ENCODE peak calls at places on chromosomes 3 and 15, in eight cellular contexts. E is stimulated activated CD4-positive, alpha-beta T cell treated with anti-CD3 and anti-CD28 coated beads, Interleukin-15, amount 100 ng/mL, for 1 hour; C is mucosa of gallbladder; J is AG08396; V is kidney tubule cell; H is fibroblast of mammary gland; O is K562; I is LoVo. G is an unnamed sample.

GRCh38 chr15:70777156-70777926 is 14.0 kb upstream of the UACA start:
- DNase-seq in E (no peak), C (no peak), J (no peak), V (peak), H (peak), O (no peak), I (no peak), G (no peak)

GRCh38 chr15:79185199-79185598 is 94.6 kb upstream of the RASGRF1 start:
- DNase-seq in E (no peak), C (no peak), J (no peak), V (no peak), H (no peak), O (peak), I (no peak), G (peak)

GRCh38 chr3:103644450-103644849 is 1209.6 kb downstream of the ZPLD1 start:
- DNase-seq in E (no peak), C (no peak), J (no peak), V (no peak), H (no peak), O (no peak), I (no peak), G (no peak)

GRCh38 chr3:198106265-198106664 is 146.2 kb downstream of the LMLN start:
- DNase-seq in E (no peak), C (no peak), J (no peak), V (no peak), H (no peak), O (no peak), I (no peak), G (no peak)

GRCh38 chr3:149555941-149556340 is 81.4 kb downstream of the TM4SF4 start:
- DNase-seq in E (no peak), C (no peak), J (no peak), V (no peak), H (peak), O (no peak), I (no peak), G (no peak)

GRCh38 chr3:126100688-126101301 is 16.9 kb upstream of the SLC41A3 start:
- DNase-seq in E (no peak), C (no peak), J (peak), V (peak), H (peak), O (no peak), I (no peak), G (no peak)

GRCh38 chr3:46405301-46406079 is 1.4 kb downstream of the CCR5AS start:
- DNase-seq in E (no peak), C (peak), J (no peak), V (peak), H (no peak), O (peak), I (peak), G (no peak)

GRCh38 chr15:93035953-93036810 is 52.8 kb downstream of the RGMA start:
- DNase-seq in E (peak), C (no peak), J (peak), V (peak), H (peak), O (peak), I (peak), G (peak)

GRCh38 chr3:52857870-52858269 is 23.1 kb upstream of the MUSTN1 start:
- DNase-seq in E (no peak), C (no peak), J (no peak), V (no peak), H (no peak), O (no peak), I (no peak), G (no peak)

GRCh38 chr3:170520996-170521395 is 64.9 kb downstream of the SLC7A14 start:
- DNase-seq in E (no peak), C (no peak), J (no peak), V (no peak), H (peak), O (peak), I (no peak), G (peak)

GRCh38 chr3:97821810-97822775 is at the start of gene CRYBG3:
- DNase-seq in E (peak), C (peak), J (peak), V (peak), H (peak), O (peak), I (peak), G (peak)

GRCh38 chr3:127734754-127735473 is 62.2 kb downstream of the ABTB1 start:
- DNase-seq in E (no peak), C (peak), J (peak), V (peak), H (peak), O (no peak), I (peak), G (no peak)

GRCh38 chr3:179750720-179751328 is 98.0 kb downstream of the USP13 start:
- DNase-seq in E (no peak), C (no peak), J (peak), V (peak), H (peak), O (no peak), I (peak), G (peak)

GRCh38 chr15:60255390-60255789 is 142.4 kb downstream of the ANXA2 start:
- DNase-seq in E (no peak), C (peak), J (no peak), V (peak), H (peak), O (no peak), I (peak), G (peak)

GRCh38 chr15:80929225-80929624 is 60.4 kb downstream of the MESD start:
- DNase-seq in E (no peak), C (no peak), J (peak), V (peak), H (peak), O (no peak), I (no peak), G (no peak)

GRCh38 chr3:5295191-5295690 is 107.7 kb downstream of the EDEM1 start:
- DNase-seq in E (no peak), C (no peak), J (no peak), V (peak), H (no peak), O (no peak), I (no peak), G (no peak)

GRCh38 chr15:74955017-74955416 is 1.6 kb downstream of the RPP25 start:
- DNase-seq in E (no peak), C (no peak), J (no peak), V (no peak), H (no peak), O (no peak), I (no peak), G (no peak)

GRCh38 chr3:32176989-32177701 is 61.3 kb upstream of the CMTM8 start:
- DNase-seq in E (no peak), C (peak), J (peak), V (peak), H (peak), O (peak), I (peak), G (peak)

GRCh38 chr3:23474580-23475357 is 271.6 kb downstream of the UBE2E2 start:
- DNase-seq in E (no peak), C (no peak), J (no peak), V (no peak), H (no peak), O (no peak), I (no peak), G (no peak)

GRCh38 chr3:41369838-41370237 is 170.5 kb downstream of the CTNNB1 start:
- DNase-seq in E (no peak), C (no peak), J (no peak), V (no peak), H (no peak), O (no peak), I (no peak), G (no peak)

GRCh38 chr15:56749982-56750381 is 16.7 kb upstream of the ZNF280D start:
- DNase-seq in E (no peak), C (no peak), J (no peak), V (no peak), H (peak), O (no peak), I (no peak), G (no peak)

GRCh38 chr3:63051920-63052319 is 176.7 kb upstream of the CADPS start:
- DNase-seq in E (no peak), C (no peak), J (peak), V (peak), H (peak), O (no peak), I (no peak), G (no peak)

GRCh38 chr15:51307811-51308210 is 30.6 kb downstream of the CYP19A1 start:
- DNase-seq in E (no peak), C (no peak), J (no peak), V (no peak), H (peak), O (no peak), I (no peak), G (no peak)

GRCh38 chr3:120661106-120661962 is 20.7 kb downstream of the HGD start:
- DNase-seq in E (no peak), C (no peak), J (no peak), V (no peak), H (no peak), O (no peak), I (no peak), G (no peak)

GRCh38 chr3:53032609-53033008 is 13.3 kb downstream of the SFMBT1 start:
- DNase-seq in E (no peak), C (no peak), J (no peak), V (no peak), H (no peak), O (no peak), I (no peak), G (no peak)

GRCh38 chr15:65069179-65069578 is 1.4 kb upstream of the RASL12 start:
- DNase-seq in E (no peak), C (peak), J (peak), V (no peak), H (peak), O (no peak), I (no peak), G (no peak)

GRCh38 chr3:16301490-16301889 is 36.5 kb downstream of the OXNAD1 start:
- DNase-seq in E (no peak), C (no peak), J (no peak), V (no peak), H (no peak), O (no peak), I (no peak), G (no peak)

GRCh38 chr3:120682095-120682681 is at the start of gene HGD:
- DNase-seq in E (no peak), C (peak), J (no peak), V (peak), H (no peak), O (no peak), I (peak), G (no peak)

GRCh38 chr3:194540268-194540937 is 53.6 kb upstream of the ATP13A3 start:
- DNase-seq in E (no peak), C (peak), J (peak), V (no peak), H (peak), O (no peak), I (no peak), G (no peak)

GRCh38 chr3:75192065-75192658 is 472.0 kb upstream of the FRG2C start:
- DNase-seq in E (no peak), C (peak), J (peak), V (peak), H (peak), O (peak), I (peak), G (peak)

GRCh38 chr15:35427496-35427895 is 118.5 kb downstream of the DPH6 start:
- DNase-seq in E (no peak), C (no peak), J (no peak), V (no peak), H (no peak), O (no peak), I (no peak), G (no peak)

GRCh38 chr15:101042320-101042719 is 123.2 kb downstream of the LRRK1 start:
- DNase-seq in E (no peak), C (peak), J (no peak), V (no peak), H (no peak), O (no peak), I (no peak), G (no peak)

GRCh38 chr3:162270059-162270458 is 773.5 kb downstream of the OTOL1 start:
- DNase-seq in E (no peak), C (no peak), J (no peak), V (no peak), H (no peak), O (no peak), I (no peak), G (no peak)

GRCh38 chr15:85125056-85125661 is 143.5 kb downstream of the PDE8A start:
- DNase-seq in E (no peak), C (no peak), J (peak), V (peak), H (peak), O (no peak), I (peak), G (no peak)

GRCh38 chr3:12286927-12287726 is 1.7 kb upstream of the PPARG start:
- DNase-seq in E (no peak), C (no peak), J (no peak), V (peak), H (no peak), O (no peak), I (peak), G (no peak)

GRCh38 chr3:50494136-50494535 is 9.3 kb downstream of the CACNA2D2 start:
- DNase-seq in E (no peak), C (no peak), J (no peak), V (no peak), H (no peak), O (no peak), I (no peak), G (no peak)

GRCh38 chr3:24686764-24687163 is 192.1 kb upstream of the THRB start:
- DNase-seq in E (no peak), C (no peak), J (peak), V (peak), H (peak), O (no peak), I (no peak), G (no peak)

GRCh38 chr3:81170298-81170697 is 591.1 kb downstream of the GBE1 start:
- DNase-seq in E (no peak), C (no peak), J (no peak), V (no peak), H (no peak), O (no peak), I (no peak), G (no peak)